ENCODE peak calls at places on chromosomes 16 and 17, in ten cellular contexts. X, F, R, Y, B, E, H, K, P and I are unnamed samples.

GRCh38 chr16:88725609-88726407 is 19.5 kb downstream of the CTU2 start:
- DNase-seq in X (no peak), F (no peak), R (no peak), Y (no peak), B (no peak), E (no peak), H (no peak), K (no peak), P (no peak), I (no peak)

GRCh38 chr17:50265212-50265611 is 9.1 kb upstream of the TMEM92 start:
- DNase-seq in X (no peak), F (no peak), R (no peak), Y (no peak), B (no peak), E (no peak), H (no peak), K (no peak), P (no peak), I (no peak)

GRCh38 chr16:53433930-53434435 is 288 bp upstream of the RBL2 start:
- DNase-seq in X (no peak), F (peak), R (no peak), Y (peak), B (peak), E (no peak), H (peak), K (no peak), P (no peak), I (no peak)

GRCh38 chr16:81767987-81768592 is 11.0 kb upstream of the PLCG2 start:
- DNase-seq in X (no peak), F (no peak), R (peak), Y (peak), B (no peak), E (no peak), H (no peak), K (peak), P (no peak), I (no peak)

GRCh38 chr16:81765111-81765919 is 13.8 kb upstream of the PLCG2 start:
- DNase-seq in X (no peak), F (no peak), R (no peak), Y (no peak), B (no peak), E (no peak), H (no peak), K (no peak), P (no peak), I (no peak)

GRCh38 chr17:35117984-35118383 is 1.7 kb downstream of the RAD51D start:
- DNase-seq in X (no peak), F (no peak), R (peak), Y (peak), B (peak), E (no peak), H (no peak), K (peak), P (no peak), I (no peak)

GRCh38 chr17:15490634-15491261 is 23.3 kb upstream of the CDRT4 start:
- DNase-seq in X (peak), F (peak), R (peak), Y (peak), B (no peak), E (peak), H (no peak), K (no peak), P (no peak), I (peak)

GRCh38 chr17:2697611-2698162 is 13.9 kb downstream of the CLUH start:
- DNase-seq in X (no peak), F (no peak), R (no peak), Y (no peak), B (no peak), E (no peak), H (no peak), K (no peak), P (peak), I (no peak)

GRCh38 chr17:17913695-17914332 is 58.4 kb downstream of the TOM1L2 start:
- DNase-seq in X (peak), F (peak), R (peak), Y (peak), B (peak), E (peak), H (no peak), K (peak), P (peak), I (peak)

GRCh38 chr16:23324727-23325126 is 22.6 kb downstream of the SCNN1B start:
- DNase-seq in X (no peak), F (no peak), R (no peak), Y (no peak), B (no peak), E (no peak), H (no peak), K (peak), P (peak), I (no peak)

GRCh38 chr17:36935681-36936454 is 1.4 kb upstream of the LHX1 start:
- DNase-seq in X (no peak), F (no peak), R (peak), Y (no peak), B (peak), E (no peak), H (no peak), K (peak), P (no peak), I (no peak)

GRCh38 chr16:17171250-17172143 is 299.3 kb downstream of the XYLT1 start:
- DNase-seq in X (no peak), F (no peak), R (no peak), Y (no peak), B (no peak), E (no peak), H (no peak), K (no peak), P (no peak), I (no peak)

GRCh38 chr17:56165017-56165720 is 11.9 kb downstream of the ANKFN1 start:
- DNase-seq in X (no peak), F (no peak), R (no peak), Y (no peak), B (no peak), E (no peak), H (no peak), K (no peak), P (no peak), I (peak)

GRCh38 chr17:51298508-51299371 is 38.4 kb downstream of the UTP18 start:
- DNase-seq in X (no peak), F (no peak), R (peak), Y (peak), B (peak), E (no peak), H (no peak), K (peak), P (no peak), I (no peak)

GRCh38 chr17:28726396-28726911 is 421 bp upstream of the TLCD1 start:
- DNase-seq in X (peak), F (no peak), R (no peak), Y (no peak), B (peak), E (no peak), H (no peak), K (peak), P (peak), I (no peak)

GRCh38 chr16:28556914-28557320 is 3.2 kb downstream of the SGF29 start:
- DNase-seq in X (peak), F (no peak), R (no peak), Y (no peak), B (no peak), E (no peak), H (no peak), K (no peak), P (no peak), I (no peak)

GRCh38 chr17:71902931-71903506 is 217.8 kb upstream of the SOX9 start:
- DNase-seq in X (no peak), F (no peak), R (peak), Y (no peak), B (no peak), E (no peak), H (no peak), K (no peak), P (no peak), I (no peak)

GRCh38 chr16:29738514-29738913 is 7.3 kb downstream of the C16orf54 start:
- DNase-seq in X (no peak), F (no peak), R (no peak), Y (no peak), B (no peak), E (no peak), H (no peak), K (no peak), P (no peak), I (no peak)

GRCh38 chr17:7393613-7394451 is 493 bp downstream of the PLSCR3 start:
- DNase-seq in X (peak), F (no peak), R (peak), Y (peak), B (peak), E (no peak), H (no peak), K (no peak), P (peak), I (no peak)

GRCh38 chr17:33073416-33073815 is 81.8 kb downstream of the SPACA3 start:
- DNase-seq in X (no peak), F (no peak), R (peak), Y (no peak), B (no peak), E (no peak), H (no peak), K (no peak), P (no peak), I (no peak)

GRCh38 chr17:75323043-75323591 is 33.9 kb upstream of the SLC25A19 start:
- DNase-seq in X (peak), F (peak), R (peak), Y (peak), B (peak), E (peak), H (peak), K (peak), P (no peak), I (peak)

GRCh38 chr16:84380405-84380804 is 12.1 kb downstream of the ATP2C2 start:
- DNase-seq in X (no peak), F (no peak), R (no peak), Y (peak), B (no peak), E (no peak), H (no peak), K (no peak), P (no peak), I (no peak)

GRCh38 chr16:15961060-15961511 is 11.7 kb downstream of the ABCC1 start:
- DNase-seq in X (no peak), F (no peak), R (no peak), Y (no peak), B (no peak), E (no peak), H (peak), K (no peak), P (no peak), I (no peak)

GRCh38 chr16:50215680-50216079 is 50.7 kb upstream of the ADCY7 start:
- DNase-seq in X (no peak), F (no peak), R (no peak), Y (no peak), B (no peak), E (no peak), H (no peak), K (no peak), P (no peak), I (no peak)

GRCh38 chr17:8163978-8164814 is 1.4 kb upstream of the VAMP2 start:
- DNase-seq in X (peak), F (peak), R (peak), Y (peak), B (no peak), E (no peak), H (no peak), K (peak), P (peak), I (no peak)

GRCh38 chr16:11134722-11135121 is 121.3 kb downstream of the SOCS1 start:
- DNase-seq in X (no peak), F (no peak), R (no peak), Y (no peak), B (no peak), E (no peak), H (no peak), K (no peak), P (no peak), I (no peak)